ENCODE peak calls at places on chromosomes 3 and 15, in five cellular contexts. A is AML-193; D is ACHN; B is SJSA1; E is activated CD4-positive, alpha-beta T cell treated with anti-CD3 and anti-CD28 coated beads, Interleukin-2, amount 50 U/mL, for 48 hours. W is an unnamed sample.

GRCh38 chr3:190120161-190121060 is at the start of gene P3H2:
- DNase-seq in A (no peak), D (peak; percentile 91), E (peak; percentile 41), B (peak; percentile 86), W (peak; percentile 91)

GRCh38 chr3:115085197-115085865 is 61.8 kb downstream of the ZBTB20 start:
- DNase-seq in D (peak; percentile 8), B (no peak), E (no peak), A (peak; percentile 16), W (no peak)

GRCh38 chr15:99410477-99410876 is 155.3 kb upstream of the MEF2A start:
- DNase-seq in B (no peak), D (no peak), A (no peak), E (no peak), W (no peak)

GRCh38 chr3:41690766-41691563 is 270.9 kb downstream of the ULK4 start:
- DNase-seq in D (no peak), E (no peak), B (no peak), A (no peak), W (no peak)

GRCh38 chr3:195041871-195042740 is 228.9 kb downstream of the XXYLT1 start:
- DNase-seq in D (no peak), B (no peak), E (no peak), A (no peak), W (no peak)

GRCh38 chr3:161854232-161854771 is 357.7 kb downstream of the OTOL1 start:
- DNase-seq in A (peak; percentile 3), D (peak; percentile 2), E (peak; percentile 21), B (no peak), W (peak; percentile 1)

GRCh38 chr15:83053151-83053550 is 13.9 kb downstream of the BTBD1 start:
- DNase-seq in D (peak; percentile 31), E (no peak), A (no peak), B (no peak), W (no peak)

GRCh38 chr3:46677096-46677702 is 16.3 kb downstream of the ALS2CL start:
- DNase-seq in B (no peak), D (no peak), E (no peak), A (no peak), W (no peak)

GRCh38 chr15:66879511-66879910 is 177.5 kb downstream of the SMAD6 start:
- DNase-seq in B (peak; percentile 35), A (no peak), E (no peak), D (no peak), W (no peak)

GRCh38 chr3:126959921-126960603 is 22.9 kb upstream of the PLXNA1 start:
- DNase-seq in D (no peak), B (peak; percentile 83), E (no peak), A (no peak), W (no peak)

GRCh38 chr3:52401021-52401420 is 43.9 kb downstream of the SEMA3G start:
- DNase-seq in D (no peak), A (no peak), E (no peak), B (no peak), W (no peak)

GRCh38 chr3:185744997-185745843 is 79.6 kb downstream of the IGF2BP2 start:
- DNase-seq in E (no peak), D (peak; percentile 75), B (peak; percentile 87), A (no peak), W (peak; percentile 21)

GRCh38 chr3:122410639-122411038 is 5.2 kb downstream of the WDR5B start:
- DNase-seq in D (no peak), E (no peak), B (no peak), A (no peak), W (no peak)

GRCh38 chr3:139716908-139717485 is 39.2 kb upstream of the NMNAT3 start:
- DNase-seq in E (no peak), D (no peak), A (no peak), B (no peak), W (no peak)

GRCh38 chr3:15300318-15301078 is 31.9 kb downstream of the SH3BP5 start:
- DNase-seq in B (peak; percentile 72), A (peak; percentile 40), E (no peak), D (peak; percentile 59), W (no peak)

GRCh38 chr3:130968231-130968630 is 58.4 kb downstream of the ASTE1 start:
- DNase-seq in A (no peak), B (no peak), D (no peak), E (no peak), W (no peak)

GRCh38 chr3:151431940-151432339 is 28.9 kb downstream of the IGSF10 start:
- DNase-seq in D (no peak), E (no peak), B (peak; percentile 75), A (no peak), W (no peak)

GRCh38 chr3:52532838-52533622 is 627 bp downstream of the NT5DC2 start:
- DNase-seq in E (peak; percentile 35), B (peak; percentile 42), A (no peak), D (peak; percentile 17), W (peak; percentile 49)

GRCh38 chr3:172524611-172525010 is 1.4 kb upstream of the TNFSF10 start:
- DNase-seq in D (no peak), A (no peak), B (no peak), E (no peak), W (no peak)

GRCh38 chr15:45903283-45903682 is 268.5 kb downstream of the SQOR start:
- DNase-seq in A (no peak), D (no peak), E (no peak), B (no peak), W (no peak)

GRCh38 chr15:89149501-89150101 is 61.3 kb downstream of the ABHD2 start:
- DNase-seq in B (no peak), E (no peak), D (no peak), A (no peak), W (no peak)

GRCh38 chr15:81016253-81017068 is 15.7 kb downstream of the TLNRD1 start:
- DNase-seq in A (no peak), D (no peak), B (no peak), E (no peak), W (no peak)

GRCh38 chr3:7695067-7695466 is 806.6 kb upstream of the LMCD1 start:
- DNase-seq in A (no peak), E (no peak), D (no peak), B (no peak), W (no peak)

GRCh38 chr3:104546301-104546700 is 820.4 kb upstream of the ALCAM start:
- DNase-seq in D (no peak), E (no peak), A (no peak), B (no peak), W (no peak)

GRCh38 chr15:92277776-92278175 is 115.9 kb upstream of the ST8SIA2 start:
- DNase-seq in D (peak; percentile 16), B (no peak), E (peak; percentile 4), A (peak; percentile 18), W (no peak)

GRCh38 chr3:154188846-154189245 is 67.7 kb downstream of the ARHGEF26 start:
- DNase-seq in B (no peak), D (no peak), E (no peak), A (no peak), W (no peak)

GRCh38 chr3:171953300-171954022 is 85.9 kb upstream of the FNDC3B start:
- DNase-seq in B (no peak), A (no peak), D (no peak), E (no peak), W (no peak)

GRCh38 chr3:4503050-4503449 is 9.9 kb downstream of the ITPR1 start:
- DNase-seq in D (no peak), B (no peak), A (no peak), E (no peak), W (peak; percentile 33)

GRCh38 chr3:52614689-52615088 is 71.0 kb downstream of the PBRM1 start:
- DNase-seq in D (no peak), B (no peak), E (no peak), A (no peak), W (no peak)

GRCh38 chr3:192843742-192844350 is 73.8 kb downstream of the MB21D2 start:
- DNase-seq in E (no peak), A (no peak), B (no peak), D (no peak), W (no peak)

GRCh38 chr3:179860275-179861107 is 176.2 kb downstream of the PEX5L start:
- DNase-seq in A (no peak), D (no peak), E (peak; percentile 29), B (no peak), W (no peak)

GRCh38 chr15:69673236-69673881 is 220.7 kb downstream of the RPLP1 start:
- DNase-seq in B (no peak), D (no peak), A (no peak), E (no peak), W (no peak)

GRCh38 chr3:191968299-191968698 is 507.3 kb downstream of the PYDC2 start:
- DNase-seq in D (no peak), E (no peak), A (no peak), B (no peak), W (no peak)

GRCh38 chr3:42265059-42265991 is 660 bp downstream of the CCK start:
- DNase-seq in E (no peak), D (no peak), A (no peak), B (peak; percentile 33), W (no peak)

GRCh38 chr3:181252626-181253025 is 263.1 kb upstream of the DNAJC19 start:
- DNase-seq in A (no peak), B (no peak), E (no peak), D (no peak), W (no peak)